ENCODE peak calls at places on chromosomes 5 and 9, in seven cellular contexts. K is aorta; V is psoas muscle; Z is CD8-positive, alpha-beta memory T cell; N is IMR-90; I is heart right ventricle; X is prostate gland. D is an unnamed sample. For H3K27me3, the result is how much of the 10 kb centered on the place peaks cover.

GRCh38 chr5:123496892-123497291 is 15.1 kb upstream of the CSNK1G3 start:
- DNase-seq in Z (no peak), V (no peak), K (no peak), N (peak), X (no peak), I (no peak), D (no peak)

GRCh38 chr9:36486454-36486932 is 86.2 kb upstream of the MELK start:
- DNase-seq in K (no peak), V (no peak), N (peak), X (peak), Z (no peak), I (no peak), D (no peak)

GRCh38 chr5:74161171-74161570 is 479.4 kb downstream of the ENC1 start:
- DNase-seq in K (no peak), X (no peak), Z (no peak), I (no peak), V (no peak), N (peak), D (no peak)

GRCh38 chr9:92094655-92095054 is 20.6 kb downstream of the SPTLC1 start:
- DNase-seq in V (no peak), N (peak), Z (no peak), I (no peak), X (no peak), K (no peak), D (no peak)

GRCh38 chr9:70392189-70392588 is 22.3 kb downstream of the KLF9 start:
- DNase-seq in N (no peak), X (no peak), I (no peak), V (no peak), K (no peak), Z (no peak), D (no peak)

GRCh38 chr9:115514454-115514853 is 396.5 kb upstream of the TNC start:
- DNase-seq in I (no peak), N (no peak), Z (no peak), V (no peak), K (no peak), X (no peak), D (no peak)

GRCh38 chr9:134325813-134326753 is at the start of gene RXRA:
- DNase-seq in Z (peak), V (peak), I (peak), X (peak), K (peak), N (peak), D (peak)

GRCh38 chr9:69469136-69469535 is 144.1 kb downstream of the ENTREP1 start:
- DNase-seq in V (no peak), N (peak), Z (no peak), K (no peak), I (no peak), X (no peak), D (no peak)

GRCh38 chr9:97425992-97426336 is 14.1 kb downstream of the TDRD7 start:
- DNase-seq in K (no peak), Z (no peak), V (no peak), X (no peak), I (no peak), N (peak), D (no peak)

GRCh38 chr9:37801287-37801850 is 772 bp downstream of the DCAF10 start:
- DNase-seq in N (peak), K (no peak), X (peak), I (peak), V (peak), Z (no peak), D (no peak)

DNA sequence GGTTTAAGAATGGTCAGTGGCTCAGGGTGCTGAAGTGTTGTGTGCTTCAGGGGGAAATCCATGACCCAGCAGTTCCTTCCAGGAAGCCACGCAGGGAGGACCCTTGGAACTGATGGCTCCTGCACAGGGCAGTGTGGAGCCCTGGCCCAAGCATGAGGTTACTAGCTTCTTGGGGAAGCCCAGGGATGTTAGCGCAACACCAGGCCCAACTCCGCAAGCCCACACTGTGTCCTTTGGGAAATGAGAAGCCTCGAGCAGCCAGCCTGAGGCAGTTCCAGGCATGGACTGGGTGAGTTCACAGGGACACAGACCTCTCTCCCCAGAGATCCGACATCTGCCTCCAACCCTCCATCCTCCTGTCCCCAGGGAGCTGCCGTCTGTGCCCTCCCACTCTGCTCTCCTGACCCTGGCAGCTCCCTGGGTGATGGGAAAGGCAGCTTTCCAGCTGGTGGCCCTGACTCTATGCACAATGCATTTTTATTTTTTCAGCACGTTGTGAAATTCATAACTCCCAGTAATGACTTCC is 33.9 kb downstream of the LMX1B start:
- DNase-seq in V (no peak), N (no peak), K (no peak), I (peak), X (no peak), Z (no peak), D (no peak)
- H3K27me3 ChIP-seq in V (half or more), N (half or more), K (under half), I (half or more), X (under half), Z (under half), D (under half)

GRCh38 chr5:180620014-180620413 is 28.7 kb upstream of the SCGB3A1 start:
- DNase-seq in I (no peak), N (no peak), V (no peak), X (no peak), K (no peak), Z (no peak), D (no peak)

GRCh38 chr5:180619563-180619915 is 28.2 kb upstream of the SCGB3A1 start:
- DNase-seq in I (no peak), K (no peak), Z (no peak), V (no peak), N (no peak), X (no peak), D (no peak)

GRCh38 chr5:180621311-180621710 is 28.1 kb downstream of the FLT4 start:
- DNase-seq in V (no peak), I (no peak), N (no peak), Z (no peak), X (no peak), K (no peak), D (no peak)

GRCh38 chr5:180618487-180618829 is 27.2 kb upstream of the SCGB3A1 start:
- DNase-seq in V (no peak), N (no peak), X (no peak), I (no peak), K (no peak), Z (no peak), D (no peak)

GRCh38 chr5:180618830-180619562 is 27.7 kb upstream of the SCGB3A1 start:
- DNase-seq in Z (peak), I (no peak), K (no peak), X (no peak), V (no peak), N (peak), D (peak)
- H3K4me3 ChIP-seq in Z (no peak), I (peak), K (no peak), X (peak), V (peak), N (peak), D (peak)

DNA sequence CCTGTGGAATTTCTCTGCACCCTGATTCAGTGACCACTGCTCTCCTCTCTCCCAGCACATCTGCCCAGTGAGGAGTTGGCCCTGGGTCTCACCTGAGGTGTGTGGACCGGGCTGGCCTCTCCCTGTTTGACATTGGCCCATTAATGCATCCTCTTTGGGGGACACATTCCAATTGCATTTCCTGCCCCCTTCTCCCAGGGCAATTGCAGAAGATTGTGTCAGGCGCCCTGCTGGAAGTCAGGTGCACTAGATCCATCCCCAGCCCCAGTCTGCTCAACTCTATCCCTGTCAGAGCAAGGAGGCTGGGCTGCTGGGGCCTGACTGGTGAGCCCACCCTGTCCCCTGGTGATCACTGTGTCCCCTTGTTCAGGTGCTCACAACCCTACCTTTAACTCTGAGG is 84.5 kb downstream of the LMX1B start:
- DNase-seq in I (no peak), N (no peak), V (no peak), X (no peak), Z (no peak), K (peak), D (no peak)
- H3K27me3 ChIP-seq in I (under half), N (under half), V (under half), X (under half), Z (under half), K (under half), D (under half)

DNA sequence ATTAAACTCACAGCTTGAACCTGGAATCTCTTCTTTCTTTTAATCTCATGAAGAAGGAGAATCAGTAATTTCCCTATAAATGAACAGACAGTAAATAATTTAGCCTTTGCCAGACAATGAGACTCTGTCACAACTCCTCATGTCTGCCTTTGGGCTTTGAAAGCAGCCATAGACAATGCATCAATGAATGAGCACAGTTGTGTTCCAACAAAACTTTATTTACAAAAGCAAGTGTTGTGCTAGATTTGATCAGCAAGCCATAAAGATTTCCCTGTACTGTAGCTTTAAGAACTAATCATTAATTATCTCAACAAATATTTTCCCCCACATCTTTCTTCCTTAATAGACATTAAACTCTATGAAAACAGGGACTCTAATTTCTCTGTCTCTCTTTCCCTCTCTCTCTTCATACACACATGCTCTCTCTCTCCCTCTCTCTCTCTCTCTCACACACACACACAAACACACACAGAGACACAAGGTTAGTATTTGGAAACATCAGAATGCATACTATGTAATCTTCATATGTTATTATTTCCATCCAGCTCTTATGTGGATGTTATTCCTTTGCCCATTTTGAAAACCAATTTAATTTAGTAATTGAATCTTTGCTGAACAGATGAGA is 1209.8 kb upstream of the CDH6 start:
- DNase-seq in K (no peak), N (no peak), I (no peak), X (no peak), Z (no peak), V (no peak), D (no peak)
- H3K4me3 ChIP-seq in K (no peak), N (no peak), I (no peak), X (no peak), Z (no peak), V (no peak), D (no peak)

GRCh38 chr5:37834542-37835399 is 5.1 kb downstream of the GDNF start:
- DNase-seq in K (no peak), X (no peak), V (peak), I (no peak), Z (no peak), N (no peak), D (no peak)

GRCh38 chr5:37835400-37835973 is 4.4 kb downstream of the GDNF start:
- DNase-seq in Z (no peak), V (no peak), K (no peak), I (no peak), X (no peak), N (no peak), D (no peak)

GRCh38 chr5:37837101-37838032 is 2.5 kb downstream of the GDNF start:
- DNase-seq in K (peak), Z (no peak), I (peak), X (peak), V (peak), N (peak), D (peak)

GRCh38 chr5:37838152-37838932 is 1.5 kb downstream of the GDNF start:
- DNase-seq in Z (no peak), X (no peak), I (no peak), N (peak), V (peak), K (no peak), D (no peak)

GRCh38 chr5:37836173-37837100 is 3.4 kb downstream of the GDNF start:
- DNase-seq in Z (no peak), I (peak), K (no peak), N (peak), X (no peak), V (peak), D (no peak)
- H3K27me3 ChIP-seq in Z (under half), I (half or more), K (under half), N (under half), X (under half), V (under half), D (under half)

GRCh38 chr5:141511771-141512325 is 23.0 kb downstream of the PCDHGC5 start:
- DNase-seq in N (no peak), K (no peak), I (no peak), V (no peak), X (no peak), Z (no peak), D (no peak)
- H3K4me3 ChIP-seq in N (no peak), K (no peak), I (no peak), V (no peak), X (no peak), Z (peak), D (no peak)

GRCh38 chr9:107612136-107612535 is 122.6 kb upstream of the KLF4 start:
- DNase-seq in X (no peak), N (no peak), Z (no peak), K (peak), I (peak), V (peak), D (no peak)
- H3K27me3 ChIP-seq in X (under half), N (under half), Z (under half), K (under half), I (under half), V (under half), D (under half)

GRCh38 chr5:141421489-141421855 is 621 bp downstream of the PCDHGA11 start:
- DNase-seq in Z (no peak), K (no peak), X (no peak), I (no peak), V (no peak), N (no peak), D (no peak)
- H3K4me3 ChIP-seq in Z (no peak), K (no peak), X (no peak), I (peak), V (peak), N (peak), D (no peak)

GRCh38 chr5:537098-537497 is 12.8 kb upstream of the SLC9A3 start:
- DNase-seq in N (no peak), X (no peak), V (peak), I (peak), K (peak), Z (no peak), D (no peak)
- H3K27me3 ChIP-seq in N (half or more), X (under half), V (half or more), I (half or more), K (under half), Z (under half), D (half or more)

GRCh38 chr5:132469380-132470372 is 20.9 kb downstream of the IRF1 start:
- DNase-seq in N (peak), I (no peak), Z (no peak), V (no peak), X (no peak), K (no peak), D (no peak)

GRCh38 chr5:132472431-132472830 is 18.1 kb downstream of the IRF1 start:
- DNase-seq in X (no peak), V (no peak), N (no peak), Z (peak), K (no peak), I (no peak), D (no peak)

GRCh38 chr5:132470596-132470995 is 20.0 kb downstream of the IRF1 start:
- DNase-seq in X (no peak), K (no peak), I (no peak), V (no peak), Z (no peak), N (no peak), D (no peak)

GRCh38 chr5:132471944-132472343 is 18.6 kb downstream of the IRF1 start:
- DNase-seq in X (no peak), Z (no peak), K (no peak), I (no peak), V (no peak), N (no peak), D (no peak)

GRCh38 chr5:132471006-132471907 is 19.3 kb downstream of the IRF1 start:
- DNase-seq in X (no peak), V (no peak), N (no peak), K (no peak), Z (no peak), I (no peak), D (no peak)
- H3K4me3 ChIP-seq in X (no peak), V (no peak), N (no peak), K (no peak), Z (no peak), I (no peak), D (no peak)

D was measured in SJSA1.